ENCODE peak calls at places on chromosome 1, in seven cellular contexts. One of them, this sample, is unnamed.

GRCh38 chr1:77956464-77956863 is 22.4 kb downstream of the FUBP1 start:
- DNase-seq in AG09309: no peak
- DNase-seq in heart right ventricle: no peak
- DNase-seq in choroid plexus epithelial cell: no peak
- DNase-seq in heart left ventricle: no peak
- DNase-seq in body of pancreas: peak
- DNase-seq in tibial nerve: no peak
- DNase-seq in this sample: no peak

GRCh38 chr1:15027515-15027948 is 126.0 kb upstream of the TMEM51 start:
- DNase-seq in AG09309: peak
- DNase-seq in heart right ventricle: peak
- DNase-seq in choroid plexus epithelial cell: peak
- DNase-seq in heart left ventricle: peak
- DNase-seq in body of pancreas: peak
- DNase-seq in tibial nerve: peak
- DNase-seq in this sample: peak

GRCh38 chr1:216771922-216772321 is 48.7 kb upstream of the ESRRG start:
- DNase-seq in AG09309: no peak
- DNase-seq in heart right ventricle: no peak
- DNase-seq in choroid plexus epithelial cell: no peak
- DNase-seq in heart left ventricle: no peak
- DNase-seq in body of pancreas: no peak
- DNase-seq in tibial nerve: no peak
- DNase-seq in this sample: no peak

GRCh38 chr1:176068256-176068655 is 138.8 kb downstream of the COP1 start:
- DNase-seq in AG09309: no peak
- DNase-seq in heart right ventricle: no peak
- DNase-seq in choroid plexus epithelial cell: no peak
- DNase-seq in heart left ventricle: no peak
- DNase-seq in body of pancreas: no peak
- DNase-seq in tibial nerve: no peak
- DNase-seq in this sample: no peak

GRCh38 chr1:64129708-64130107 is 73.7 kb upstream of the UBE2U start:
- DNase-seq in AG09309: no peak
- DNase-seq in heart right ventricle: no peak
- DNase-seq in choroid plexus epithelial cell: peak
- DNase-seq in heart left ventricle: no peak
- DNase-seq in body of pancreas: no peak
- DNase-seq in tibial nerve: no peak
- DNase-seq in this sample: no peak

GRCh38 chr1:118097622-118098348 is 87.2 kb downstream of the SPAG17 start:
- DNase-seq in AG09309: no peak
- DNase-seq in heart right ventricle: no peak
- DNase-seq in choroid plexus epithelial cell: peak
- DNase-seq in heart left ventricle: no peak
- DNase-seq in body of pancreas: no peak
- DNase-seq in tibial nerve: no peak
- DNase-seq in this sample: no peak

GRCh38 chr1:156746716-156747631 is 4.5 kb downstream of the HDGF start:
- DNase-seq in AG09309: peak
- DNase-seq in heart right ventricle: peak
- DNase-seq in choroid plexus epithelial cell: peak
- DNase-seq in heart left ventricle: peak
- DNase-seq in body of pancreas: peak
- DNase-seq in tibial nerve: peak
- DNase-seq in this sample: peak

GRCh38 chr1:96674909-96675308 is 46.7 kb upstream of the PTBP2 start:
- DNase-seq in AG09309: no peak
- DNase-seq in heart right ventricle: no peak
- DNase-seq in choroid plexus epithelial cell: peak
- DNase-seq in heart left ventricle: no peak
- DNase-seq in body of pancreas: no peak
- DNase-seq in tibial nerve: no peak
- DNase-seq in this sample: no peak

GRCh38 chr1:180911640-180912161 is 996 bp upstream of the KIAA1614 start:
- DNase-seq in AG09309: no peak
- DNase-seq in heart right ventricle: no peak
- DNase-seq in choroid plexus epithelial cell: peak
- DNase-seq in heart left ventricle: no peak
- DNase-seq in body of pancreas: no peak
- DNase-seq in tibial nerve: no peak
- DNase-seq in this sample: peak

DNA sequence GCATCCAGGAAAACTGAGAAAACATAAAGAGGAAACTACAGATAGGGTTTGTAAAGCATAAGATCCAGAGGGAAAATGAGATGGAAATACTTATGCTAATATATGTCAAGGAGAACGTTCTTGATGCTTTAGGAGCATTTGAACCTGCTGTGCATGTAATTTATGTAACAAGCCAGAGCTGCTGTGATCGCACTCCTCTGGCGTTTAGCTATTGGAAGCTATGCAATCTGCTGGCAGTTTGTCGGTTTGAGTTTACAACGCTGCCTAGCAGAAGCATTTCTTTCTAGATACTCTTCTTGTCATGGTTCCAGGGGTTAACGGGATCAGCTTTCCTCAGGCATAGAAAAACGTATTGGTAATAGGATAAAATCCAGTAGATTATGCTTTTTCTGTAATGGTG is 182.7 kb downstream of the KCNH1 start:
- DNase-seq in AG09309: no peak
- DNase-seq in heart right ventricle: no peak
- DNase-seq in choroid plexus epithelial cell: no peak
- DNase-seq in heart left ventricle: no peak
- DNase-seq in body of pancreas: no peak
- DNase-seq in tibial nerve: no peak
- DNase-seq in this sample: no peak
- H3K4me3 ChIP-seq in AG09309: no peak
- H3K4me3 ChIP-seq in heart right ventricle: no peak
- H3K4me3 ChIP-seq in choroid plexus epithelial cell: no peak
- H3K4me3 ChIP-seq in heart left ventricle: no peak
- H3K4me3 ChIP-seq in body of pancreas: no peak
- H3K4me3 ChIP-seq in tibial nerve: no peak
- H3K4me3 ChIP-seq in this sample: no peak

GRCh38 chr1:228352677-228353481 is 53.8 kb downstream of the TRIM11 start:
- DNase-seq in AG09309: no peak
- DNase-seq in heart right ventricle: no peak
- DNase-seq in choroid plexus epithelial cell: no peak
- DNase-seq in heart left ventricle: peak
- DNase-seq in body of pancreas: no peak
- DNase-seq in tibial nerve: no peak
- DNase-seq in this sample: no peak

GRCh38 chr1:228349701-228350171 is 56.9 kb downstream of the TRIM11 start:
- DNase-seq in AG09309: no peak
- DNase-seq in heart right ventricle: no peak
- DNase-seq in choroid plexus epithelial cell: no peak
- DNase-seq in heart left ventricle: peak
- DNase-seq in body of pancreas: peak
- DNase-seq in tibial nerve: no peak
- DNase-seq in this sample: no peak

GRCh38 chr1:228351850-228352249 is 54.8 kb downstream of the TRIM11 start:
- DNase-seq in AG09309: no peak
- DNase-seq in heart right ventricle: no peak
- DNase-seq in choroid plexus epithelial cell: no peak
- DNase-seq in heart left ventricle: peak
- DNase-seq in body of pancreas: no peak
- DNase-seq in tibial nerve: no peak
- DNase-seq in this sample: no peak

GRCh38 chr1:228350179-228350742 is 56.4 kb downstream of the TRIM11 start:
- DNase-seq in AG09309: no peak
- DNase-seq in heart right ventricle: no peak
- DNase-seq in choroid plexus epithelial cell: no peak
- DNase-seq in heart left ventricle: no peak
- DNase-seq in body of pancreas: no peak
- DNase-seq in tibial nerve: no peak
- DNase-seq in this sample: no peak

DNA sequence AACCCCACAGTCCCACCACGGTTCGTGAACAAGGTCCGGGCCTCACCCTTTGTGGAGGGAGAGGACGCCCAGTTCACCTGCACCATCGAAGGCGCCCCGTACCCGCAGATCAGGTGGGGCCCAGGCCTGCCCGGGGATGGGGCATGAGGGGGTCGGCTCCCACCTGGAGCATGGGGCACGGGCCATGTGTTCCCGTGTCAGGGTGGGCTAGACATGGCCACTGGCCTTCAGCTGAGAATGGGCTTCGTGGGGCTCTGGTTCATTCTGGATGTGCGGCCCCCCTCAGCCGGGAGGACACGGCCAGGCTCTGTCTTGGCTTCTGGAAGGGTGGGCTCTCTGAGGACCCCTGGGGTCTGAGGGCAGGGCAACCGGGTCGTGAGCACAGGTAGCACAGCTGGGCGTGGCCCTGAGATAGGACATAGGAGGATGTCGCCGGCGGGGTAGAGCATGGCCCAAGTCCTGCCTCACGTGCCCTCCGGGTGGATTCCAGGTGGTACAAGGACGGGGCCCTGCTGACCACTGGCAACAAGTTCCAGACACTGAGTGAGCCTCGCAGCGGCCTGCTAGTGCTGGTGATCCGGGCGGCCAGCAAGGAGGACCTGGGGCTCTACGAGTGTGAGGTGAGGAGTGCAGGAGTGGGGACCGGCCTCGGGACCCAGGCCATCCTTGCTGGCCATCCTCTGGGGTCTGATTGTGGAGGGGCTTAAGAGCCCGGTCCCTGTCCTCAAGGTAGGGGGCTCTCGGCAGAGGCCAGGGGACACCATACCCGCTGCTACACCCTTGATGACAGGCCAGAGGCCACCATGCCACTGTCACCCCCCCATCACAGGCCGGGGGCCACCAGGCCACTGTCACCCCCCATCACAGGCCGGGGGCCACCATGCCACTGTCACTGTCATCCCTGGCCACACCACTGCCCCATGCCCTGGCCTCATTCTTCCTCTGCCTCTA is 55.5 kb downstream of the TRIM11 start:
- DNase-seq in AG09309: no peak
- DNase-seq in heart right ventricle: no peak
- DNase-seq in choroid plexus epithelial cell: no peak
- DNase-seq in heart left ventricle: peak
- DNase-seq in body of pancreas: peak
- DNase-seq in tibial nerve: no peak
- DNase-seq in this sample: no peak
- TF ChIP-seq CTCF in AG09309: no peak
- TF ChIP-seq CTCF in heart right ventricle: no peak
- TF ChIP-seq CTCF in choroid plexus epithelial cell: no peak
- TF ChIP-seq CTCF in heart left ventricle: no peak
- TF ChIP-seq CTCF in body of pancreas: no peak
- TF ChIP-seq CTCF in tibial nerve: no peak
- TF ChIP-seq CTCF in this sample: no peak

DNA sequence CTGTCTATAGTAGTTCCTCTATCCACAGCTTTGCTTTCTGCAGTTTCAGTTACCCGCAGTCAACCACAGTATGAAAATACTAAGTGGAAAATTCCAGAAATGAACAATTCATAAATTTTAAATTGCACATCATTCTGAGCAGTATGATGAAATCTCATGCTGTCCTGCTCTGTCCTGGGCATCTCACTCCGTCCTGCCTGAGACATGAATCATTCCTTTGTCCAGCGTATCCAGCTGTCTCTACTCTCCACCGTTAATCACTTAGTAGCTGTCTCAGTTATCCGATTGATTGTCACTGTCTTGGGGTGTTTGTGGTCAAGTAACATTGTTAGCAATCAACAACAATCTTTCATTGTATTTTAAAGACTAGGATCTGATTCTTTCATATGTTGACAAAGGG is 50.1 kb upstream of the DNAH14 start:
- DNase-seq in AG09309: peak
- DNase-seq in heart right ventricle: no peak
- DNase-seq in choroid plexus epithelial cell: peak
- DNase-seq in heart left ventricle: no peak
- DNase-seq in body of pancreas: no peak
- DNase-seq in tibial nerve: no peak
- DNase-seq in this sample: peak
- H3K4me3 ChIP-seq in AG09309: no peak
- H3K4me3 ChIP-seq in heart right ventricle: no peak
- H3K4me3 ChIP-seq in choroid plexus epithelial cell: no peak
- H3K4me3 ChIP-seq in heart left ventricle: no peak
- H3K4me3 ChIP-seq in body of pancreas: no peak
- H3K4me3 ChIP-seq in tibial nerve: no peak
- H3K4me3 ChIP-seq in this sample: no peak

GRCh38 chr1:213988639-213989070 is 882 bp downstream of the PROX1 start:
- DNase-seq in AG09309: no peak
- DNase-seq in heart right ventricle: no peak
- DNase-seq in choroid plexus epithelial cell: no peak
- DNase-seq in heart left ventricle: no peak
- DNase-seq in body of pancreas: peak
- DNase-seq in tibial nerve: no peak
- DNase-seq in this sample: no peak

GRCh38 chr1:213986925-213987250 is 885 bp upstream of the PROX1 start:
- DNase-seq in AG09309: no peak
- DNase-seq in heart right ventricle: no peak
- DNase-seq in choroid plexus epithelial cell: no peak
- DNase-seq in heart left ventricle: no peak
- DNase-seq in body of pancreas: no peak
- DNase-seq in tibial nerve: no peak
- DNase-seq in this sample: no peak

GRCh38 chr1:213986020-213986924 is 1.5 kb upstream of the PROX1 start:
- DNase-seq in AG09309: no peak
- DNase-seq in heart right ventricle: no peak
- DNase-seq in choroid plexus epithelial cell: no peak
- DNase-seq in heart left ventricle: no peak
- DNase-seq in body of pancreas: no peak
- DNase-seq in tibial nerve: no peak
- DNase-seq in this sample: no peak

GRCh38 chr1:213987876-213988638 is at the start of gene PROX1:
- DNase-seq in AG09309: peak
- DNase-seq in heart right ventricle: peak
- DNase-seq in choroid plexus epithelial cell: peak
- DNase-seq in heart left ventricle: peak
- DNase-seq in body of pancreas: peak
- DNase-seq in tibial nerve: peak
- DNase-seq in this sample: peak

GRCh38 chr1:213987422-213987875 is 324 bp upstream of the PROX1 start:
- DNase-seq in AG09309: no peak
- DNase-seq in heart right ventricle: no peak
- DNase-seq in choroid plexus epithelial cell: peak
- DNase-seq in heart left ventricle: no peak
- DNase-seq in body of pancreas: no peak
- DNase-seq in tibial nerve: no peak
- DNase-seq in this sample: no peak
- TF ChIP-seq CTCF in AG09309: no peak
- TF ChIP-seq CTCF in heart right ventricle: no peak
- TF ChIP-seq CTCF in choroid plexus epithelial cell: no peak
- TF ChIP-seq CTCF in heart left ventricle: no peak
- TF ChIP-seq CTCF in body of pancreas: no peak
- TF ChIP-seq CTCF in tibial nerve: no peak
- TF ChIP-seq CTCF in this sample: no peak

DNA sequence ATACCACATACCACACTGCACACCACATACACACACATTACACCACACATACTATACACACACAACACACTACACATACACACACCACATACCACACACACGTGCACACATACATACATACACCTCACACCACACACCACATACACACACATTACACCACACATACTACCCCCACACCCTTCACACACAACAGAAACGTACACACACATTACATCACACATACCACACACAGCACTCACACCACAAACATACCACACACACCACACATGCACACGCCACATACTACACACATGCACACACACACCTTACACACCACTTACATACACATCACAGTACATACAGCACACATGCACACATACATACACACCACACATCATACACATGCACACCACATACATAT is 28.5 kb downstream of the RAB7B start:
- DNase-seq in AG09309: no peak
- DNase-seq in heart right ventricle: no peak
- DNase-seq in choroid plexus epithelial cell: no peak
- DNase-seq in heart left ventricle: no peak
- DNase-seq in body of pancreas: no peak
- DNase-seq in tibial nerve: no peak
- DNase-seq in this sample: no peak
- H3K4me3 ChIP-seq in AG09309: no peak
- H3K4me3 ChIP-seq in heart right ventricle: no peak
- H3K4me3 ChIP-seq in choroid plexus epithelial cell: no peak
- H3K4me3 ChIP-seq in heart left ventricle: no peak
- H3K4me3 ChIP-seq in body of pancreas: no peak
- H3K4me3 ChIP-seq in tibial nerve: no peak
- H3K4me3 ChIP-seq in this sample: no peak

GRCh38 chr1:24875257-24875656 is 54.8 kb downstream of the RUNX3 start:
- DNase-seq in AG09309: no peak
- DNase-seq in heart right ventricle: no peak
- DNase-seq in choroid plexus epithelial cell: no peak
- DNase-seq in heart left ventricle: no peak
- DNase-seq in body of pancreas: no peak
- DNase-seq in tibial nerve: no peak
- DNase-seq in this sample: no peak
- TF ChIP-seq CTCF in AG09309: no peak
- TF ChIP-seq CTCF in heart right ventricle: no peak
- TF ChIP-seq CTCF in choroid plexus epithelial cell: no peak
- TF ChIP-seq CTCF in heart left ventricle: no peak
- TF ChIP-seq CTCF in body of pancreas: no peak
- TF ChIP-seq CTCF in tibial nerve: no peak
- TF ChIP-seq CTCF in this sample: no peak